ENCODE peak calls at places on chromosomes 3 and 15, in eight cellular contexts. One of them, this sample, is unnamed.

GRCh38 chr3:101303089-101303731 is 17.2 kb downstream of the IMPG2 start:
- DNase-seq in iris pigment epithelial cell: peak; percentile 75
- DNase-seq in SJSA1: peak; percentile 44
- DNase-seq in frontal cortex: no peak
- DNase-seq in HS-5: no peak
- DNase-seq in RWPE2: no peak
- DNase-seq in right lobe of liver: no peak
- DNase-seq in NCI-H1048: no peak
- DNase-seq in this sample: no peak

GRCh38 chr15:74172751-74173544 is 562 bp upstream of the ISLR start:
- DNase-seq in NCI-H1048: no peak
- DNase-seq in right lobe of liver: peak; percentile 40
- DNase-seq in frontal cortex: no peak
- DNase-seq in HS-5: no peak
- DNase-seq in iris pigment epithelial cell: peak; percentile 67
- DNase-seq in RWPE2: peak; percentile 51
- DNase-seq in SJSA1: no peak
- DNase-seq in this sample: no peak

GRCh38 chr3:184895350-184895749 is 83.4 kb downstream of the VPS8 start:
- DNase-seq in RWPE2: no peak
- DNase-seq in right lobe of liver: no peak
- DNase-seq in SJSA1: no peak
- DNase-seq in iris pigment epithelial cell: no peak
- DNase-seq in NCI-H1048: no peak
- DNase-seq in HS-5: no peak
- DNase-seq in frontal cortex: no peak
- DNase-seq in this sample: no peak

GRCh38 chr15:65132841-65133549 is 613 bp downstream of the PDCD7 start:
- DNase-seq in frontal cortex: peak; percentile 57
- DNase-seq in HS-5: no peak
- DNase-seq in RWPE2: no peak
- DNase-seq in SJSA1: peak; percentile 43
- DNase-seq in right lobe of liver: peak; percentile 50
- DNase-seq in iris pigment epithelial cell: peak; percentile 78
- DNase-seq in NCI-H1048: no peak
- DNase-seq in this sample: no peak

GRCh38 chr3:128067481-128067880 is 15.2 kb downstream of the SEC61A1 start:
- DNase-seq in iris pigment epithelial cell: no peak
- DNase-seq in SJSA1: no peak
- DNase-seq in frontal cortex: no peak
- DNase-seq in right lobe of liver: no peak
- DNase-seq in NCI-H1048: no peak
- DNase-seq in HS-5: no peak
- DNase-seq in RWPE2: no peak
- DNase-seq in this sample: no peak

GRCh38 chr15:59166601-59167265 is 39.9 kb upstream of the LDHAL6B start:
- DNase-seq in right lobe of liver: no peak
- DNase-seq in HS-5: no peak
- DNase-seq in iris pigment epithelial cell: no peak
- DNase-seq in RWPE2: peak; percentile 48
- DNase-seq in frontal cortex: no peak
- DNase-seq in NCI-H1048: no peak
- DNase-seq in SJSA1: no peak
- DNase-seq in this sample: no peak

GRCh38 chr15:80090879-80091503 is 31.5 kb downstream of the ZFAND6 start:
- DNase-seq in RWPE2: no peak
- DNase-seq in SJSA1: no peak
- DNase-seq in NCI-H1048: no peak
- DNase-seq in frontal cortex: no peak
- DNase-seq in HS-5: no peak
- DNase-seq in right lobe of liver: no peak
- DNase-seq in iris pigment epithelial cell: peak; percentile 28
- DNase-seq in this sample: no peak

GRCh38 chr15:38669160-38669505 is 104.5 kb upstream of the RASGRP1 start:
- DNase-seq in iris pigment epithelial cell: no peak
- DNase-seq in SJSA1: no peak
- DNase-seq in frontal cortex: no peak
- DNase-seq in NCI-H1048: no peak
- DNase-seq in right lobe of liver: no peak
- DNase-seq in HS-5: no peak
- DNase-seq in RWPE2: no peak
- DNase-seq in this sample: no peak

GRCh38 chr15:73870700-73871408 is 2.5 kb upstream of the TBC1D21 start:
- DNase-seq in SJSA1: no peak
- DNase-seq in frontal cortex: no peak
- DNase-seq in NCI-H1048: no peak
- DNase-seq in RWPE2: peak; percentile 57
- DNase-seq in HS-5: no peak
- DNase-seq in right lobe of liver: peak; percentile 74
- DNase-seq in iris pigment epithelial cell: peak; percentile 57
- DNase-seq in this sample: no peak

GRCh38 chr15:69304176-69304533 is 5.4 kb downstream of the PAQR5 start:
- DNase-seq in right lobe of liver: no peak
- DNase-seq in SJSA1: peak; percentile 42
- DNase-seq in iris pigment epithelial cell: peak; percentile 95
- DNase-seq in frontal cortex: no peak
- DNase-seq in RWPE2: peak; percentile 57
- DNase-seq in HS-5: peak; percentile 61
- DNase-seq in NCI-H1048: no peak
- DNase-seq in this sample: no peak

GRCh38 chr3:172194702-172195392 is 155.5 kb downstream of the FNDC3B start:
- DNase-seq in SJSA1: no peak
- DNase-seq in right lobe of liver: no peak
- DNase-seq in NCI-H1048: no peak
- DNase-seq in frontal cortex: no peak
- DNase-seq in RWPE2: no peak
- DNase-seq in HS-5: no peak
- DNase-seq in iris pigment epithelial cell: no peak
- DNase-seq in this sample: no peak

GRCh38 chr3:121515862-121516261 is 29.9 kb downstream of the POLQ start:
- DNase-seq in SJSA1: no peak
- DNase-seq in right lobe of liver: no peak
- DNase-seq in iris pigment epithelial cell: no peak
- DNase-seq in HS-5: no peak
- DNase-seq in frontal cortex: no peak
- DNase-seq in NCI-H1048: no peak
- DNase-seq in RWPE2: no peak
- DNase-seq in this sample: no peak

GRCh38 chr3:151169700-151170224 is 33.3 kb downstream of the GPR171 start:
- DNase-seq in right lobe of liver: peak; percentile 43
- DNase-seq in NCI-H1048: no peak
- DNase-seq in SJSA1: no peak
- DNase-seq in frontal cortex: no peak
- DNase-seq in iris pigment epithelial cell: no peak
- DNase-seq in RWPE2: no peak
- DNase-seq in HS-5: no peak
- DNase-seq in this sample: peak; percentile 83

GRCh38 chr3:53109822-53110771 is 20.1 kb downstream of the RFT1 start:
- DNase-seq in RWPE2: no peak
- DNase-seq in iris pigment epithelial cell: peak; percentile 95
- DNase-seq in HS-5: no peak
- DNase-seq in SJSA1: no peak
- DNase-seq in NCI-H1048: no peak
- DNase-seq in right lobe of liver: peak; percentile 42
- DNase-seq in frontal cortex: no peak
- DNase-seq in this sample: peak; percentile 33

GRCh38 chr3:149363053-149363452 is 14.4 kb downstream of the TM4SF1 start:
- DNase-seq in right lobe of liver: no peak
- DNase-seq in RWPE2: no peak
- DNase-seq in SJSA1: no peak
- DNase-seq in iris pigment epithelial cell: no peak
- DNase-seq in frontal cortex: no peak
- DNase-seq in NCI-H1048: no peak
- DNase-seq in HS-5: no peak
- DNase-seq in this sample: no peak

GRCh38 chr3:69086133-69086722 is 1.5 kb downstream of the ARL6IP5 start:
- DNase-seq in SJSA1: peak; percentile 73
- DNase-seq in frontal cortex: peak; percentile 38
- DNase-seq in NCI-H1048: no peak
- DNase-seq in HS-5: peak; percentile 82
- DNase-seq in iris pigment epithelial cell: peak; percentile 96
- DNase-seq in right lobe of liver: peak; percentile 89
- DNase-seq in RWPE2: peak; percentile 97
- DNase-seq in this sample: peak; percentile 58

GRCh38 chr3:133832802-133833144 is 27.2 kb downstream of the SRPRB start:
- DNase-seq in SJSA1: no peak
- DNase-seq in NCI-H1048: no peak
- DNase-seq in right lobe of liver: no peak
- DNase-seq in RWPE2: no peak
- DNase-seq in HS-5: no peak
- DNase-seq in frontal cortex: no peak
- DNase-seq in iris pigment epithelial cell: no peak
- DNase-seq in this sample: no peak

GRCh38 chr15:41597787-41598186 is 38.8 kb downstream of the TYRO3 start:
- DNase-seq in frontal cortex: no peak
- DNase-seq in right lobe of liver: no peak
- DNase-seq in HS-5: no peak
- DNase-seq in NCI-H1048: no peak
- DNase-seq in RWPE2: no peak
- DNase-seq in SJSA1: no peak
- DNase-seq in iris pigment epithelial cell: no peak
- DNase-seq in this sample: no peak

GRCh38 chr3:41710646-41711388 is 251.1 kb downstream of the ULK4 start:
- DNase-seq in right lobe of liver: no peak
- DNase-seq in frontal cortex: no peak
- DNase-seq in HS-5: peak; percentile 82
- DNase-seq in iris pigment epithelial cell: peak; percentile 86
- DNase-seq in NCI-H1048: no peak
- DNase-seq in RWPE2: no peak
- DNase-seq in SJSA1: peak; percentile 88
- DNase-seq in this sample: no peak

GRCh38 chr3:129345281-129345680 is 66.6 kb downstream of the HMCES start:
- DNase-seq in right lobe of liver: no peak
- DNase-seq in HS-5: no peak
- DNase-seq in frontal cortex: no peak
- DNase-seq in SJSA1: no peak
- DNase-seq in iris pigment epithelial cell: no peak
- DNase-seq in RWPE2: no peak
- DNase-seq in NCI-H1048: no peak
- DNase-seq in this sample: no peak

GRCh38 chr3:172292422-172292821 is 155.8 kb downstream of the GHSR start:
- DNase-seq in right lobe of liver: no peak
- DNase-seq in NCI-H1048: no peak
- DNase-seq in RWPE2: no peak
- DNase-seq in frontal cortex: no peak
- DNase-seq in SJSA1: no peak
- DNase-seq in iris pigment epithelial cell: no peak
- DNase-seq in HS-5: no peak
- DNase-seq in this sample: no peak

GRCh38 chr15:63344737-63345390 is 36.8 kb downstream of the CA12 start:
- DNase-seq in iris pigment epithelial cell: peak; percentile 56
- DNase-seq in frontal cortex: no peak
- DNase-seq in RWPE2: no peak
- DNase-seq in SJSA1: no peak
- DNase-seq in HS-5: no peak
- DNase-seq in NCI-H1048: no peak
- DNase-seq in right lobe of liver: no peak
- DNase-seq in this sample: no peak

GRCh38 chr3:49807427-49808114 is 4.5 kb downstream of the INKA1 start:
- DNase-seq in RWPE2: no peak
- DNase-seq in HS-5: no peak
- DNase-seq in SJSA1: no peak
- DNase-seq in frontal cortex: no peak
- DNase-seq in NCI-H1048: no peak
- DNase-seq in right lobe of liver: no peak
- DNase-seq in iris pigment epithelial cell: no peak
- DNase-seq in this sample: peak; percentile 5

GRCh38 chr15:96322401-96323249 is 7.9 kb upstream of the NR2F2 start:
- DNase-seq in HS-5: no peak
- DNase-seq in iris pigment epithelial cell: peak; percentile 49
- DNase-seq in right lobe of liver: peak; percentile 32
- DNase-seq in SJSA1: no peak
- DNase-seq in RWPE2: no peak
- DNase-seq in frontal cortex: peak; percentile 10
- DNase-seq in NCI-H1048: no peak
- DNase-seq in this sample: no peak

GRCh38 chr15:77457619-77458265 is 37.1 kb downstream of the HMG20A start:
- DNase-seq in NCI-H1048: no peak
- DNase-seq in SJSA1: peak; percentile 38
- DNase-seq in RWPE2: no peak
- DNase-seq in iris pigment epithelial cell: peak; percentile 76
- DNase-seq in frontal cortex: no peak
- DNase-seq in HS-5: no peak
- DNase-seq in right lobe of liver: no peak
- DNase-seq in this sample: no peak

GRCh38 chr3:42263354-42264346 is 2.3 kb downstream of the CCK start:
- DNase-seq in SJSA1: no peak
- DNase-seq in HS-5: no peak
- DNase-seq in right lobe of liver: no peak
- DNase-seq in iris pigment epithelial cell: no peak
- DNase-seq in frontal cortex: peak; percentile 24
- DNase-seq in RWPE2: no peak
- DNase-seq in NCI-H1048: no peak
- DNase-seq in this sample: no peak

GRCh38 chr15:82895983-82896382 is 56.5 kb downstream of the HOMER2 start:
- DNase-seq in HS-5: no peak
- DNase-seq in iris pigment epithelial cell: no peak
- DNase-seq in RWPE2: peak; percentile 34
- DNase-seq in SJSA1: no peak
- DNase-seq in NCI-H1048: no peak
- DNase-seq in frontal cortex: no peak
- DNase-seq in right lobe of liver: no peak
- DNase-seq in this sample: no peak

GRCh38 chr15:89496155-89497098 is at the start of gene RHCG:
- DNase-seq in frontal cortex: peak; percentile 36
- DNase-seq in NCI-H1048: no peak
- DNase-seq in RWPE2: peak; percentile 74
- DNase-seq in HS-5: no peak
- DNase-seq in SJSA1: no peak
- DNase-seq in iris pigment epithelial cell: peak; percentile 55
- DNase-seq in right lobe of liver: peak; percentile 47
- DNase-seq in this sample: no peak

GRCh38 chr3:100113728-100114412 is 431 bp downstream of the FILIP1L start:
- DNase-seq in iris pigment epithelial cell: no peak
- DNase-seq in right lobe of liver: no peak
- DNase-seq in NCI-H1048: no peak
- DNase-seq in RWPE2: no peak
- DNase-seq in frontal cortex: no peak
- DNase-seq in HS-5: no peak
- DNase-seq in SJSA1: no peak
- DNase-seq in this sample: no peak

GRCh38 chr15:68819451-68820204 is 1.1 kb downstream of the ANP32A start:
- DNase-seq in SJSA1: peak; percentile 81
- DNase-seq in right lobe of liver: peak; percentile 49
- DNase-seq in NCI-H1048: no peak
- DNase-seq in iris pigment epithelial cell: peak; percentile 65
- DNase-seq in frontal cortex: no peak
- DNase-seq in HS-5: no peak
- DNase-seq in RWPE2: no peak
- DNase-seq in this sample: no peak

GRCh38 chr3:3801510-3801841 is 2.2 kb downstream of the LRRN1 start:
- DNase-seq in RWPE2: no peak
- DNase-seq in iris pigment epithelial cell: no peak
- DNase-seq in NCI-H1048: no peak
- DNase-seq in SJSA1: no peak
- DNase-seq in right lobe of liver: no peak
- DNase-seq in frontal cortex: no peak
- DNase-seq in HS-5: no peak
- DNase-seq in this sample: no peak

GRCh38 chr15:80850941-80851451 is 71.8 kb downstream of the CEMIP start:
- DNase-seq in iris pigment epithelial cell: no peak
- DNase-seq in RWPE2: peak; percentile 91
- DNase-seq in SJSA1: no peak
- DNase-seq in right lobe of liver: peak; percentile 71
- DNase-seq in frontal cortex: no peak
- DNase-seq in HS-5: no peak
- DNase-seq in NCI-H1048: no peak
- DNase-seq in this sample: no peak

GRCh38 chr3:124770341-124771082 is 40.3 kb downstream of the UMPS start:
- DNase-seq in NCI-H1048: no peak
- DNase-seq in HS-5: no peak
- DNase-seq in frontal cortex: peak; percentile 44
- DNase-seq in SJSA1: no peak
- DNase-seq in right lobe of liver: no peak
- DNase-seq in iris pigment epithelial cell: peak; percentile 43
- DNase-seq in RWPE2: no peak
- DNase-seq in this sample: no peak

GRCh38 chr15:70342554-70343548 is 245.1 kb upstream of the TLE3 start:
- DNase-seq in frontal cortex: no peak
- DNase-seq in HS-5: no peak
- DNase-seq in RWPE2: peak; percentile 55
- DNase-seq in NCI-H1048: no peak
- DNase-seq in right lobe of liver: no peak
- DNase-seq in SJSA1: no peak
- DNase-seq in iris pigment epithelial cell: no peak
- DNase-seq in this sample: no peak

This sample was measured in GF-D8.